ENCODE peak calls at places on chromosome 19, in seven cellular contexts. L is CD8-positive, alpha-beta memory T cell; P is cardiac fibroblast; X is pancreas; O is cardiac muscle cell; F is neural progenitor cell; N is brain microvascular endothelial cell. H is an unnamed sample.

GRCh38 chr19:39246951-39247669 is 1.5 kb downstream of the IFNL4 start:
- DNase-seq in X (peak; percentile 57), N (no peak), L (peak; percentile 60), O (no peak), F (peak; percentile 59), P (peak; percentile 7), H (peak; percentile 28)

GRCh38 chr19:41774515-41774980 is 19.2 kb downstream of the CEACAM6 start:
- DNase-seq in N (no peak), F (no peak), O (no peak), X (no peak), P (no peak), L (no peak), H (peak; percentile 17)

GRCh38 chr19:38009650-38010229 is 102.7 kb downstream of the SIPA1L3 start:
- DNase-seq in P (no peak), F (no peak), O (no peak), L (peak; percentile 16), X (no peak), N (no peak), H (no peak)

GRCh38 chr19:10219678-10220077 is 11.5 kb downstream of the S1PR2 start:
- DNase-seq in O (no peak), N (peak; percentile 63), X (no peak), L (peak; percentile 48), F (peak; percentile 26), P (peak; percentile 52), H (peak; percentile 21)

GRCh38 chr19:4077011-4077382 is 10.3 kb upstream of the ZBTB7A start:
- DNase-seq in P (no peak), X (no peak), L (no peak), N (no peak), F (no peak), O (no peak), H (no peak)

GRCh38 chr19:54477650-54478049 is 4.6 kb upstream of the CDC42EP5 start:
- DNase-seq in F (no peak), N (no peak), O (no peak), L (no peak), X (no peak), P (no peak), H (no peak)

GRCh38 chr19:8607386-8607785 is 3.1 kb downstream of the ADAMTS10 start:
- DNase-seq in L (no peak), X (no peak), N (peak; percentile 64), P (peak; percentile 86), O (no peak), F (no peak), H (no peak)

GRCh38 chr19:5058456-5059190 is 89.7 kb downstream of the KDM4B start:
- DNase-seq in O (no peak), N (no peak), L (no peak), P (peak; percentile 32), F (no peak), X (no peak), H (no peak)

GRCh38 chr19:18401580-18402112 is 4.2 kb upstream of the LRRC25 start:
- DNase-seq in X (no peak), N (peak; percentile 62), O (no peak), P (peak; percentile 85), F (peak; percentile 57), L (no peak), H (no peak)

GRCh38 chr19:47075941-47076340 is 27.5 kb upstream of the TMEM160 start:
- DNase-seq in O (no peak), X (no peak), L (no peak), N (no peak), F (no peak), P (no peak), H (no peak)

GRCh38 chr19:7550987-7551761 is 15.7 kb downstream of the PNPLA6 start:
- DNase-seq in F (peak; percentile 97), X (peak; percentile 89), P (peak; percentile 74), O (peak; percentile 95), N (peak; percentile 27), L (no peak), H (peak; percentile 46)
- H3K4me3 ChIP-seq in F (peak overlapping the region; percentile 55), X (no peak overlapping the region), P (no peak overlapping the region), O (peak overlapping the region; percentile 53), N (peak overlapping the region; percentile 24), L (no peak overlapping the region), H (no peak overlapping the region)

GRCh38 chr19:1158885-1159448 is 15.1 kb downstream of the SBNO2 start:
- DNase-seq in P (no peak), F (no peak), L (no peak), N (no peak), O (no peak), X (no peak), H (no peak)

GRCh38 chr19:1156830-1157615 is 17.0 kb downstream of the SBNO2 start:
- DNase-seq in N (no peak), X (no peak), F (no peak), L (no peak), O (no peak), P (no peak), H (no peak)

GRCh38 chr19:1159864-1160595 is 14.0 kb downstream of the SBNO2 start:
- DNase-seq in X (no peak), O (no peak), L (no peak), N (no peak), P (no peak), F (no peak), H (no peak)

GRCh38 chr19:1156305-1156801 is 17.7 kb downstream of the SBNO2 start:
- DNase-seq in F (no peak), N (no peak), X (no peak), P (peak; percentile 39), O (no peak), L (no peak), H (no peak)

DNA sequence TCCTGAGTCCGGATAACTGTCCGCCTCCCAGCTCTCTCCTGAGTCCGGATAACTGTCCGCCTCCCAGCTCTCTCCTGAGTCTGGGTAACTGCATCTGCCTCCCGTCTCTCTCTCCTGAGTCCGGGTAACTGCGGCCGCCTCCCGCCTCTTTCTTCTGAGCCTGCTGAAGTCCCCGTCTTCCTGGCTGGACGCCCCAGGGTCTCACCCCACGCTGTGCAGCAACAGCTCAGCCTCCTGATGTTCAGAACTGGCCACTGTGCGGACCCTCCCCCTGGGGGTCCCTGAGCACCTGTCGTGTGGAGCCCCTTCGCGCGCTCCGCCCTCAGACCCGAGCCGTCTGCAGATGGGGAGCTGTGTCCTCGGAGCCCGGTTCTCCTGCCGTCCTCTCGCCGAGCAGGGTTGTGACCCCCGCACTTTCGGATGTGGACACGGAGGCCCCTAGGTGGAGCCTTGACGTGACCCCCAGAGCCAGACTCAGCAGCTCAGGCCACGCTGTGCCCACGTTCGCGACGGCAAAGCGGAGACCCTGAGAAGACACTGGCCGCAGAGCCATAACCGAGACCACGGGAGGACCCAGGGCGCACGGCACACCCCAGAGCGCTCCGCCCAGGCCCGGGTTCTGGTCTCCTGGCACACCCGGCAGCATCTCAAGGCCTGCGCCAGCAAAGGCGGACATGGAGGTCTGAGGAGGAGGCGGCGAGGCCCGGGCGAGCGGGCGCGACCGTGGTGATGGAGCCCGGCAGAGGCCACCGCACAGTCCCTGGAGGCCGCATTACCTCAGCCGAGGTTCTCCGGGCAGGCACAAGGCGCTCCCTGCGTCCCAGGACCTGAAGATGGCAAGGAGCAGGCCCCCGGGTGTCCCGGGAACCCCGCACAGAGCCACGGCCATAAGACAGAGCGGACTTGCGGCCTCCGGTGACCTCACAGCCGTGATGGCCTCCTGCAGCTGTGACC is 15.9 kb downstream of the SBNO2 start:
- DNase-seq in O (no peak), L (no peak), N (no peak), P (no peak), F (no peak), X (no peak), H (no peak)
- H3K4me3 ChIP-seq in O (no peak overlapping the region), L (no peak overlapping the region), N (no peak overlapping the region), P (no peak overlapping the region), F (no peak overlapping the region), X (no peak overlapping the region), H (no peak overlapping the region)

GRCh38 chr19:13018037-13018914 is 23.0 kb downstream of the NFIX start:
- DNase-seq in O (no peak), F (peak; percentile 64), X (no peak), P (peak; percentile 72), L (no peak), N (no peak), H (no peak)
- H3K4me3 ChIP-seq in O (no peak overlapping the region), F (no peak overlapping the region), X (no peak overlapping the region), P (no peak overlapping the region), L (no peak overlapping the region), N (no peak overlapping the region), H (no peak overlapping the region)

GRCh38 chr19:51354742-51355148 is 11.4 kb downstream of the ETFB start:
- DNase-seq in O (peak; percentile 85), X (no peak), L (peak; percentile 38), F (peak; percentile 94), N (peak; percentile 70), P (peak; percentile 61), H (no peak)
- H3K4me3 ChIP-seq in O (no peak overlapping the region), X (no peak overlapping the region), L (no peak overlapping the region), F (peak overlapping the region; percentile 29), N (no peak overlapping the region), P (no peak overlapping the region), H (no peak overlapping the region)